ENCODE peak calls at places on chromosomes 1 and 21, in six cellular contexts. One of them, this sample, is unnamed.

GRCh38 chr1:2803931-2804627 is 2.6 kb upstream of the TTC34 start:
- DNase-seq in heart left ventricle: peak; percentile 43
- DNase-seq in astrocyte of the cerebellum: no peak
- DNase-seq in MG63: no peak
- DNase-seq in CD8-positive, alpha-beta T cell: no peak
- DNase-seq in AG20443: no peak
- DNase-seq in this sample: peak; percentile 16

GRCh38 chr1:226821719-226822085 is 48.7 kb upstream of the PSEN2 start:
- DNase-seq in heart left ventricle: no peak
- DNase-seq in astrocyte of the cerebellum: no peak
- DNase-seq in MG63: no peak
- DNase-seq in CD8-positive, alpha-beta T cell: no peak
- DNase-seq in AG20443: peak; percentile 35
- DNase-seq in this sample: no peak

GRCh38 chr1:59418361-59418760 is 121.5 kb downstream of the FGGY start:
- DNase-seq in heart left ventricle: no peak
- DNase-seq in astrocyte of the cerebellum: no peak
- DNase-seq in MG63: no peak
- DNase-seq in CD8-positive, alpha-beta T cell: no peak
- DNase-seq in AG20443: no peak
- DNase-seq in this sample: no peak

GRCh38 chr1:156615946-156616345 is 3.3 kb upstream of the HAPLN2 start:
- DNase-seq in heart left ventricle: no peak
- DNase-seq in astrocyte of the cerebellum: no peak
- DNase-seq in MG63: no peak
- DNase-seq in CD8-positive, alpha-beta T cell: no peak
- DNase-seq in AG20443: no peak
- DNase-seq in this sample: no peak

GRCh38 chr1:6523566-6523965 is 30.7 kb downstream of the NOL9 start:
- DNase-seq in heart left ventricle: peak; percentile 26
- DNase-seq in astrocyte of the cerebellum: no peak
- DNase-seq in MG63: peak; percentile 27
- DNase-seq in CD8-positive, alpha-beta T cell: no peak
- DNase-seq in AG20443: peak; percentile 77
- DNase-seq in this sample: no peak

GRCh38 chr1:1628656-1629429 is 3.1 kb upstream of the MMP23B start:
- DNase-seq in heart left ventricle: peak; percentile 51
- DNase-seq in astrocyte of the cerebellum: no peak
- DNase-seq in MG63: no peak
- DNase-seq in CD8-positive, alpha-beta T cell: peak; percentile 38
- DNase-seq in AG20443: no peak
- DNase-seq in this sample: no peak

GRCh38 chr21:36321325-36322082 is 1.5 kb downstream of the MORC3 start:
- DNase-seq in heart left ventricle: no peak
- DNase-seq in astrocyte of the cerebellum: no peak
- DNase-seq in MG63: no peak
- DNase-seq in CD8-positive, alpha-beta T cell: no peak
- DNase-seq in AG20443: no peak
- DNase-seq in this sample: peak; percentile 17

GRCh38 chr21:45109831-45110492 is 35.6 kb downstream of the ADARB1 start:
- DNase-seq in heart left ventricle: no peak
- DNase-seq in astrocyte of the cerebellum: no peak
- DNase-seq in MG63: no peak
- DNase-seq in CD8-positive, alpha-beta T cell: peak; percentile 33
- DNase-seq in AG20443: no peak
- DNase-seq in this sample: no peak

GRCh38 chr1:181310560-181310959 is 172.8 kb upstream of the CACNA1E start:
- DNase-seq in heart left ventricle: no peak
- DNase-seq in astrocyte of the cerebellum: no peak
- DNase-seq in MG63: no peak
- DNase-seq in CD8-positive, alpha-beta T cell: no peak
- DNase-seq in AG20443: no peak
- DNase-seq in this sample: no peak

GRCh38 chr1:40634901-40635655 is 30.4 kb downstream of the RIMS3 start:
- DNase-seq in heart left ventricle: no peak
- DNase-seq in astrocyte of the cerebellum: no peak
- DNase-seq in MG63: no peak
- DNase-seq in CD8-positive, alpha-beta T cell: no peak
- DNase-seq in AG20443: no peak
- DNase-seq in this sample: no peak

GRCh38 chr1:97999320-97999719 is 78.5 kb upstream of the DPYD start:
- DNase-seq in heart left ventricle: no peak
- DNase-seq in astrocyte of the cerebellum: peak; percentile 8
- DNase-seq in MG63: no peak
- DNase-seq in CD8-positive, alpha-beta T cell: no peak
- DNase-seq in AG20443: peak; percentile 55
- DNase-seq in this sample: no peak

GRCh38 chr1:43796111-43796581 is 88.8 kb downstream of the ST3GAL3 start:
- DNase-seq in heart left ventricle: no peak
- DNase-seq in astrocyte of the cerebellum: peak; percentile 97
- DNase-seq in MG63: peak; percentile 38
- DNase-seq in CD8-positive, alpha-beta T cell: no peak
- DNase-seq in AG20443: peak; percentile 71
- DNase-seq in this sample: peak; percentile 41

GRCh38 chr1:213014642-213015041 is 1.0 kb downstream of the ANGEL2 start:
- DNase-seq in heart left ventricle: no peak
- DNase-seq in astrocyte of the cerebellum: no peak
- DNase-seq in MG63: no peak
- DNase-seq in CD8-positive, alpha-beta T cell: no peak
- DNase-seq in AG20443: peak; percentile 21
- DNase-seq in this sample: no peak

GRCh38 chr1:180123463-180123936 is 31.2 kb upstream of the QSOX1 start:
- DNase-seq in heart left ventricle: no peak
- DNase-seq in astrocyte of the cerebellum: no peak
- DNase-seq in MG63: peak; percentile 52
- DNase-seq in CD8-positive, alpha-beta T cell: no peak
- DNase-seq in AG20443: peak; percentile 37
- DNase-seq in this sample: no peak

This sample was measured in NCI-H1105 treated with DMSO at 0.1 percent for 48 hours.